ENCODE peak calls at places on chromosomes 1 and 21, in six cellular contexts. One of them, this sample, is unnamed.

GRCh38 chr1:63636192-63637105 is 43.2 kb downstream of the PGM1 start:
- DNase-seq in Calu3: no peak
- DNase-seq in heart left ventricle: no peak
- DNase-seq in progenitor cell of endocrine pancreas: no peak
- DNase-seq in Panc1: no peak
- DNase-seq in GM13977: no peak
- DNase-seq in this sample: no peak

GRCh38 chr1:44464361-44464760 is 59.3 kb downstream of the RNF220 start:
- DNase-seq in heart left ventricle: no peak
- DNase-seq in GM13977: no peak
- DNase-seq in progenitor cell of endocrine pancreas: no peak
- DNase-seq in Panc1: no peak
- DNase-seq in Calu3: no peak
- DNase-seq in this sample: no peak

GRCh38 chr1:25889470-25889869 is 14.0 kb upstream of the PAQR7 start:
- DNase-seq in Calu3: no peak
- DNase-seq in progenitor cell of endocrine pancreas: no peak
- DNase-seq in Panc1: no peak
- DNase-seq in GM13977: no peak
- DNase-seq in heart left ventricle: no peak
- DNase-seq in this sample: no peak

GRCh38 chr1:231522931-231523642 is 5.4 kb upstream of the TSNAX start:
- DNase-seq in Calu3: no peak
- DNase-seq in heart left ventricle: no peak
- DNase-seq in progenitor cell of endocrine pancreas: no peak
- DNase-seq in GM13977: no peak
- DNase-seq in Panc1: no peak
- DNase-seq in this sample: no peak

GRCh38 chr21:45378258-45378966 is 26.6 kb upstream of the COL18A1 start:
- DNase-seq in GM13977: no peak
- DNase-seq in heart left ventricle: no peak
- DNase-seq in Panc1: no peak
- DNase-seq in progenitor cell of endocrine pancreas: no peak
- DNase-seq in Calu3: no peak
- DNase-seq in this sample: no peak

GRCh38 chr21:35953570-35953969 is 106.8 kb downstream of the SETD4 start:
- DNase-seq in GM13977: no peak
- DNase-seq in progenitor cell of endocrine pancreas: no peak
- DNase-seq in heart left ventricle: no peak
- DNase-seq in Calu3: no peak
- DNase-seq in Panc1: no peak
- DNase-seq in this sample: no peak

GRCh38 chr1:159922499-159923202 is 2.7 kb downstream of the TAGLN2 start:
- DNase-seq in progenitor cell of endocrine pancreas: no peak
- DNase-seq in heart left ventricle: peak
- DNase-seq in Panc1: no peak
- DNase-seq in Calu3: peak
- DNase-seq in GM13977: no peak
- DNase-seq in this sample: no peak

GRCh38 chr1:4121834-4122512 is 221.9 kb upstream of the C1orf174 start:
- DNase-seq in progenitor cell of endocrine pancreas: no peak
- DNase-seq in GM13977: no peak
- DNase-seq in Panc1: no peak
- DNase-seq in heart left ventricle: no peak
- DNase-seq in Calu3: no peak
- DNase-seq in this sample: no peak

GRCh38 chr1:164754088-164754600 is 195.2 kb downstream of the PBX1 start:
- DNase-seq in Calu3: no peak
- DNase-seq in Panc1: no peak
- DNase-seq in progenitor cell of endocrine pancreas: no peak
- DNase-seq in heart left ventricle: peak
- DNase-seq in GM13977: no peak
- DNase-seq in this sample: no peak

GRCh38 chr1:13664451-13664850 is 35.5 kb upstream of the PRDM2 start:
- DNase-seq in GM13977: no peak
- DNase-seq in progenitor cell of endocrine pancreas: no peak
- DNase-seq in Calu3: no peak
- DNase-seq in Panc1: no peak
- DNase-seq in heart left ventricle: no peak
- DNase-seq in this sample: no peak

GRCh38 chr1:56645663-56646330 is 683 bp downstream of the PRKAA2 start:
- DNase-seq in GM13977: peak
- DNase-seq in heart left ventricle: peak
- DNase-seq in Panc1: no peak
- DNase-seq in Calu3: no peak
- DNase-seq in progenitor cell of endocrine pancreas: no peak
- DNase-seq in this sample: peak

GRCh38 chr1:160108888-160109662 is 6.5 kb upstream of the ATP1A2 start:
- DNase-seq in GM13977: peak
- DNase-seq in progenitor cell of endocrine pancreas: no peak
- DNase-seq in Calu3: peak
- DNase-seq in Panc1: no peak
- DNase-seq in heart left ventricle: no peak
- DNase-seq in this sample: peak

GRCh38 chr1:2274968-2275475 is 46.9 kb downstream of the SKI start:
- DNase-seq in Calu3: no peak
- DNase-seq in GM13977: no peak
- DNase-seq in Panc1: no peak
- DNase-seq in progenitor cell of endocrine pancreas: no peak
- DNase-seq in heart left ventricle: no peak
- DNase-seq in this sample: no peak

GRCh38 chr1:84675106-84675505 is 15.2 kb downstream of the SSX2IP start:
- DNase-seq in GM13977: no peak
- DNase-seq in heart left ventricle: no peak
- DNase-seq in progenitor cell of endocrine pancreas: no peak
- DNase-seq in Calu3: no peak
- DNase-seq in Panc1: no peak
- DNase-seq in this sample: no peak

GRCh38 chr1:161827786-161828185 is 61.7 kb downstream of the ATF6 start:
- DNase-seq in progenitor cell of endocrine pancreas: no peak
- DNase-seq in heart left ventricle: no peak
- DNase-seq in Panc1: no peak
- DNase-seq in Calu3: no peak
- DNase-seq in GM13977: no peak
- DNase-seq in this sample: no peak

GRCh38 chr1:167246971-167247370 is 26.3 kb downstream of the POU2F1 start:
- DNase-seq in Panc1: no peak
- DNase-seq in progenitor cell of endocrine pancreas: no peak
- DNase-seq in Calu3: no peak
- DNase-seq in heart left ventricle: no peak
- DNase-seq in GM13977: no peak
- DNase-seq in this sample: no peak

GRCh38 chr1:111054656-111055055 is 85.2 kb downstream of the DRAM2 start:
- DNase-seq in heart left ventricle: no peak
- DNase-seq in GM13977: no peak
- DNase-seq in Calu3: no peak
- DNase-seq in Panc1: no peak
- DNase-seq in progenitor cell of endocrine pancreas: no peak
- DNase-seq in this sample: no peak

DNA sequence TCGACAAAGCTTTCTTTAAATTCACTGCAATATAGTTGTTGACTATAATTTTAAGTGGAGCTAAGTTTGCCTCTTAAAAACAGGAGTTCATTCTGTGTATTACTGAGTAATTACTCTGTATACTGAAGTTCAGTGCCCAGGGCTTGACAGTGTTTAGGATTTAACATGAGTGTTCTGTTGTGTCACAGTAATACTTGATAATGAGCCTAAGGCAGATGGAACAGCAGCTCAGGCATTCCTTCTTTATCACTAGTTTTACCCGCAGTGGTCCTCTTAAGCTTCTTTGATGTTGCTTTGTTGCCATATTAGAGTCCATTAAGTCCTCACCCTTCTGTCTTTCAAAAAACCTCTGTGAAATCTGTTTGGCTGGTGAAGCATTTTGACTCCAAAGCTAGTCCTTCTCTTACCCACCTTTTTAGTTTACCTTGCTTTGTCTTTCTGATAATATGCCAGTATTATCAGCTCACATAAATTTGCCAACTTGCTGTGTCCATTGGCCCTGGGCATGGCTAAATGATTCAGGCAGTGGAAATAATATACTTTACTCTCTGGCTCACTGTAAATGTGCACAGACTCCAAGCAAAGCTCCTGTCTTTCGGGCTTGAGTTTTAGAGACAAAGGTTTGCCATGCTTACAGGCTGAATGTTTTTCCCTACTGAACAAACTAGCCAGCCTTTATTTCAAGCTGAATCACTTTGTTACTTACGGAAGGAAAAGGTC is 17.7 kb downstream of the HIPK1 start:
- DNase-seq in heart left ventricle: no peak
- DNase-seq in GM13977: no peak
- DNase-seq in Panc1: no peak
- DNase-seq in Calu3: no peak
- DNase-seq in progenitor cell of endocrine pancreas: no peak
- DNase-seq in this sample: no peak
- TF ChIP-seq CTCF in heart left ventricle: no peak
- TF ChIP-seq CTCF in GM13977: no peak
- TF ChIP-seq CTCF in Panc1: no peak
- TF ChIP-seq CTCF in Calu3: no peak
- TF ChIP-seq CTCF in progenitor cell of endocrine pancreas: no peak
- TF ChIP-seq CTCF in this sample: no peak

GRCh38 chr1:17999884-18000283 is 107.7 kb upstream of the IGSF21 start:
- DNase-seq in progenitor cell of endocrine pancreas: no peak
- DNase-seq in Calu3: no peak
- DNase-seq in Panc1: no peak
- DNase-seq in heart left ventricle: no peak
- DNase-seq in GM13977: no peak
- DNase-seq in this sample: no peak
- TF ChIP-seq CTCF in progenitor cell of endocrine pancreas: no peak
- TF ChIP-seq CTCF in Calu3: no peak
- TF ChIP-seq CTCF in Panc1: no peak
- TF ChIP-seq CTCF in heart left ventricle: no peak
- TF ChIP-seq CTCF in GM13977: no peak
- TF ChIP-seq CTCF in this sample: no peak

GRCh38 chr1:115142616-115143015 is 53.3 kb upstream of the TSPAN2 start:
- DNase-seq in GM13977: no peak
- DNase-seq in heart left ventricle: no peak
- DNase-seq in Panc1: no peak
- DNase-seq in Calu3: no peak
- DNase-seq in progenitor cell of endocrine pancreas: no peak
- DNase-seq in this sample: no peak
- TF ChIP-seq CTCF in GM13977: no peak
- TF ChIP-seq CTCF in heart left ventricle: peak
- TF ChIP-seq CTCF in Panc1: no peak
- TF ChIP-seq CTCF in Calu3: no peak
- TF ChIP-seq CTCF in progenitor cell of endocrine pancreas: no peak
- TF ChIP-seq CTCF in this sample: no peak

GRCh38 chr1:224173523-224173922 is 9.5 kb upstream of the DEGS1 start:
- DNase-seq in Calu3: no peak
- DNase-seq in GM13977: no peak
- DNase-seq in progenitor cell of endocrine pancreas: no peak
- DNase-seq in heart left ventricle: no peak
- DNase-seq in Panc1: no peak
- DNase-seq in this sample: no peak

GRCh38 chr1:224172229-224172628 is 10.8 kb upstream of the DEGS1 start:
- DNase-seq in GM13977: no peak
- DNase-seq in Calu3: no peak
- DNase-seq in progenitor cell of endocrine pancreas: no peak
- DNase-seq in heart left ventricle: no peak
- DNase-seq in Panc1: no peak
- DNase-seq in this sample: no peak

GRCh38 chr1:224178894-224179293 is 4.1 kb upstream of the DEGS1 start:
- DNase-seq in progenitor cell of endocrine pancreas: no peak
- DNase-seq in GM13977: no peak
- DNase-seq in heart left ventricle: no peak
- DNase-seq in Calu3: no peak
- DNase-seq in Panc1: no peak
- DNase-seq in this sample: no peak

GRCh38 chr1:224177356-224177999 is 5.6 kb upstream of the DEGS1 start:
- DNase-seq in GM13977: no peak
- DNase-seq in progenitor cell of endocrine pancreas: no peak
- DNase-seq in heart left ventricle: no peak
- DNase-seq in Calu3: no peak
- DNase-seq in Panc1: no peak
- DNase-seq in this sample: no peak

GRCh38 chr1:224175615-224176014 is 7.4 kb upstream of the DEGS1 start:
- DNase-seq in GM13977: no peak
- DNase-seq in heart left ventricle: peak
- DNase-seq in Panc1: no peak
- DNase-seq in progenitor cell of endocrine pancreas: no peak
- DNase-seq in Calu3: no peak
- DNase-seq in this sample: peak
- TF ChIP-seq CTCF in GM13977: no peak
- TF ChIP-seq CTCF in heart left ventricle: no peak
- TF ChIP-seq CTCF in Panc1: no peak
- TF ChIP-seq CTCF in progenitor cell of endocrine pancreas: no peak
- TF ChIP-seq CTCF in Calu3: no peak
- TF ChIP-seq CTCF in this sample: no peak

GRCh38 chr1:106360252-106360651 is 696.2 kb upstream of the PRMT6 start:
- DNase-seq in heart left ventricle: no peak
- DNase-seq in progenitor cell of endocrine pancreas: no peak
- DNase-seq in Calu3: no peak
- DNase-seq in Panc1: no peak
- DNase-seq in GM13977: no peak
- DNase-seq in this sample: no peak
- TF ChIP-seq CTCF in heart left ventricle: no peak
- TF ChIP-seq CTCF in progenitor cell of endocrine pancreas: peak
- TF ChIP-seq CTCF in Calu3: no peak
- TF ChIP-seq CTCF in Panc1: no peak
- TF ChIP-seq CTCF in GM13977: no peak
- TF ChIP-seq CTCF in this sample: peak

DNA sequence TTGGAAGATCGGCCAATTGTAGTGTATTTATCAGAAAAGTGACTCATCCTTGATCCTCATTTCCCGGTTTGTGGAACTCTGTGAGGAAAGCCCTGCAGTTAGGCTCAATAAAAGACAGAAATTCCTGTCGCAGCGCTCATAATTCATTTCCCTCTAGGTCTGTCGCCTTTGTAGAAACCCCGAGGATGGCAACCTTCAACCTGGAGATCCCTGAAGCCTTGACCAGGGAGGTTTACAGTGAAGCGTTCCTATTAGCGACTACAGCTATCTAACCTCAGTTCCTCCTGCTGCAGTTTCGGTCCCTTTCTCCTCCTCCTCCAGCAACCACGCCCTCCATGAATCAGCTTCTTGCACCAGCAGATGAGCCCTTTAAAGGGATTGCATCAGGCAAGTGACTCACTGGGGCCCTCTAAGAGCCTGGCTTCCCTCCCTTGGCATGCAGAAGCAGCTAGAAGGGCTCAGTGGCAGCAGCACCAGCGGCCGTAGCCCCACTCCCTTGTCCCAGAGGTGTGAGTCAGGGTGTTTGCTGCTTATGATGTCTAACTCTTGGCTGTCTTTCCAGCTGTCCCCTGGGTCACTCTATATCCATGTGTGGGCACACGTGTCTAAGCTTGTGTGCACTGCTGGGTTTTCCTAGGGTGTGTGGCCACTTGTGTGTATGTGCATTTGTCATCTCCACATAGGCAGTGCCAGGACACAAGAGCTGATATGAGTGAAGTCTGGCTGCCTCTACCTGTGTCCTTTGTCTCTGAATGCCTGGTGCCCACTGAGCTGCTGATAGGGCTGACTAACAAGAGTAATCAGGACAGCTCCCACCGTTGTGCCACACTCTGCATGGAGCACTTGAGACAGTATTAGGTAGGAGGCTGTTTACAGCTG is 777 bp upstream of the STK40 start:
- DNase-seq in GM13977: peak
- DNase-seq in heart left ventricle: peak
- DNase-seq in progenitor cell of endocrine pancreas: peak
- DNase-seq in Panc1: peak
- DNase-seq in Calu3: peak
- DNase-seq in this sample: peak
- TF ChIP-seq CTCF in GM13977: no peak
- TF ChIP-seq CTCF in heart left ventricle: no peak
- TF ChIP-seq CTCF in progenitor cell of endocrine pancreas: no peak
- TF ChIP-seq CTCF in Panc1: no peak
- TF ChIP-seq CTCF in Calu3: no peak
- TF ChIP-seq CTCF in this sample: no peak

GRCh38 chr1:71093938-71094337 is 13.1 kb upstream of the ZRANB2 start:
- DNase-seq in Calu3: no peak
- DNase-seq in progenitor cell of endocrine pancreas: no peak
- DNase-seq in Panc1: no peak
- DNase-seq in heart left ventricle: no peak
- DNase-seq in GM13977: no peak
- DNase-seq in this sample: no peak
- TF ChIP-seq CTCF in Calu3: no peak
- TF ChIP-seq CTCF in progenitor cell of endocrine pancreas: peak
- TF ChIP-seq CTCF in Panc1: peak
- TF ChIP-seq CTCF in heart left ventricle: peak
- TF ChIP-seq CTCF in GM13977: peak
- TF ChIP-seq CTCF in this sample: peak

This sample was measured in nephron progenitor cell.